ENCODE peak calls at places on chromosome 1, in four cellular contexts. I, A, M and X are unnamed samples.

GRCh38 chr1:157641177-157641576 is 43.3 kb upstream of the FCRL4 start:
- DNase-seq in I (no peak), A (no peak), M (no peak), X (no peak)

GRCh38 chr1:229208481-229208880 is 62.4 kb upstream of the RAB4A start:
- DNase-seq in I (no peak), A (no peak), M (no peak), X (no peak)

GRCh38 chr1:48039088-48040049 is 42.2 kb upstream of the TRABD2B start:
- DNase-seq in I (no peak), A (no peak), M (no peak), X (no peak)

GRCh38 chr1:194600716-194601115 is 1414.3 kb upstream of the B3GALT2 start:
- DNase-seq in M (no peak), A (no peak), I (no peak), X (no peak)

GRCh38 chr1:9105336-9105867 is 23.5 kb downstream of the GPR157 start:
- DNase-seq in A (no peak), I (no peak), M (no peak), X (no peak)

GRCh38 chr1:18581420-18581880 is 49.2 kb upstream of the PAX7 start:
- DNase-seq in I (no peak), A (no peak), M (peak; percentile 9), X (peak; percentile 58)

GRCh38 chr1:225880636-225881035 is 1.5 kb downstream of the TMEM63A start:
- DNase-seq in M (no peak), A (no peak), I (no peak), X (no peak)

GRCh38 chr1:183449223-183449770 is 23.0 kb upstream of the SMG7 start:
- DNase-seq in A (no peak), I (no peak), M (no peak), X (no peak)

GRCh38 chr1:10795305-10796021 is 983 bp downstream of the CASZ1 start:
- DNase-seq in I (no peak), A (no peak), M (no peak), X (no peak)

GRCh38 chr1:173603056-173603591 is at the start of gene SLC9C2:
- DNase-seq in I (no peak), A (no peak), M (no peak), X (no peak)

GRCh38 chr1:117567435-117567834 is 38.4 kb upstream of the TENT5C start:
- DNase-seq in A (no peak), I (no peak), M (no peak), X (no peak)

GRCh38 chr1:153945131-153945794 is 1.3 kb downstream of the DENND4B start:
- DNase-seq in I (no peak), A (no peak), M (peak; percentile 75), X (peak; percentile 93)

GRCh38 chr1:96837817-96838216 is 116.2 kb downstream of the PTBP2 start:
- DNase-seq in A (no peak), I (no peak), M (no peak), X (no peak)